ENCODE peak calls at places on chromosomes 16 and 17, in seven cellular contexts. N, I, A, K, Y, V and J are unnamed samples.

GRCh38 chr17:17888821-17889220 is 52.0 kb upstream of the SREBF1 start:
- DNase-seq in N (no peak), I (no peak), A (no peak), K (no peak), Y (peak; percentile 80), V (no peak), J (no peak)

GRCh38 chr17:79048826-79049755 is 25.1 kb downstream of the C1QTNF1 start:
- DNase-seq in N (no peak), I (peak; percentile 12), A (no peak), K (no peak), Y (no peak), V (no peak), J (no peak)

GRCh38 chr16:48542020-48542473 is 67.9 kb downstream of the N4BP1 start:
- DNase-seq in N (no peak), I (peak; percentile 57), A (no peak), K (no peak), Y (peak; percentile 48), V (no peak), J (no peak)

GRCh38 chr17:77281024-77281903 is 140.5 kb downstream of the SEC14L1 start:
- DNase-seq in N (peak; percentile 83), I (peak; percentile 84), A (no peak), K (no peak), Y (peak; percentile 91), V (no peak), J (peak; percentile 84)

GRCh38 chr16:83338941-83339340 is 468.8 kb upstream of the HSBP1 start:
- DNase-seq in N (no peak), I (no peak), A (no peak), K (no peak), Y (no peak), V (no peak), J (no peak)

GRCh38 chr17:33602981-33603380 is 309.9 kb upstream of the ASIC2 start:
- DNase-seq in N (no peak), I (no peak), A (no peak), K (no peak), Y (no peak), V (no peak), J (no peak)

GRCh38 chr17:64020068-64020766 is at the start of gene ICAM2:
- DNase-seq in N (peak; percentile 67), I (peak; percentile 70), A (no peak), K (no peak), Y (peak; percentile 52), V (no peak), J (peak; percentile 92)

GRCh38 chr17:8057691-8058114 is 18.8 kb downstream of the ALOX15B start:
- DNase-seq in N (no peak), I (no peak), A (peak; percentile 40), K (no peak), Y (peak; percentile 85), V (no peak), J (peak; percentile 76)

GRCh38 chr17:29112780-29113295 is 67.4 kb downstream of the MYO18A start:
- DNase-seq in N (no peak), I (no peak), A (no peak), K (no peak), Y (no peak), V (no peak), J (no peak)

GRCh38 chr16:66516808-66517585 is 32.9 kb downstream of the TK2 start:
- DNase-seq in N (peak; percentile 99), I (peak; percentile 96), A (peak; percentile 93), K (peak; percentile 90), Y (peak; percentile 89), V (no peak), J (peak; percentile 99)

GRCh38 chr16:68790130-68790761 is 53.1 kb upstream of the TANGO6 start:
- DNase-seq in N (peak; percentile 60), I (no peak), A (peak; percentile 76), K (peak; percentile 63), Y (no peak), V (no peak), J (no peak)

GRCh38 chr17:9256944-9257629 is 235.8 kb downstream of the NTN1 start:
- DNase-seq in N (no peak), I (peak; percentile 47), A (peak; percentile 52), K (no peak), Y (no peak), V (no peak), J (no peak)

GRCh38 chr17:73293480-73293911 is 18.3 kb downstream of the CDC42EP4 start:
- DNase-seq in N (peak; percentile 94), I (no peak), A (no peak), K (no peak), Y (no peak), V (no peak), J (no peak)

GRCh38 chr17:6857904-6858303 is 26.4 kb upstream of the TEKT1 start:
- DNase-seq in N (no peak), I (no peak), A (no peak), K (no peak), Y (no peak), V (no peak), J (no peak)

GRCh38 chr17:33049781-33050414 is 58.3 kb downstream of the SPACA3 start:
- DNase-seq in N (peak; percentile 56), I (peak; percentile 45), A (no peak), K (no peak), Y (peak; percentile 59), V (no peak), J (peak; percentile 50)

GRCh38 chr16:1469693-1470201 is 5.1 kb downstream of the CLCN7 start:
- DNase-seq in N (no peak), I (no peak), A (no peak), K (no peak), Y (no peak), V (no peak), J (no peak)

GRCh38 chr17:58391302-58391984 is 25.9 kb downstream of the RNF43 start:
- DNase-seq in N (peak; percentile 97), I (peak; percentile 81), A (no peak), K (peak; percentile 84), Y (no peak), V (no peak), J (peak; percentile 41)

GRCh38 chr17:41588126-41588810 is 1.6 kb upstream of the KRT14 start:
- DNase-seq in N (no peak), I (no peak), A (no peak), K (peak; percentile 33), Y (no peak), V (no peak), J (no peak)

GRCh38 chr17:77609553-77610517 is 348.7 kb upstream of the TNRC6C start:
- DNase-seq in N (no peak), I (no peak), A (no peak), K (no peak), Y (peak; percentile 76), V (no peak), J (peak; percentile 67)

GRCh38 chr16:31050280-31051030 is 17.1 kb downstream of the STX4 start:
- DNase-seq in N (no peak), I (no peak), A (no peak), K (no peak), Y (no peak), V (no peak), J (no peak)

GRCh38 chr17:78722101-78722761 is 59.8 kb downstream of the CYTH1 start:
- DNase-seq in N (no peak), I (no peak), A (no peak), K (no peak), Y (peak; percentile 83), V (no peak), J (peak; percentile 82)

GRCh38 chr16:89633064-89633631 is 19.7 kb downstream of the DPEP1 start:
- DNase-seq in N (no peak), I (peak; percentile 50), A (peak; percentile 55), K (no peak), Y (no peak), V (no peak), J (peak; percentile 64)

GRCh38 chr17:76716834-76717205 is 6.1 kb upstream of the MXRA7 start:
- DNase-seq in N (no peak), I (no peak), A (peak; percentile 92), K (no peak), Y (no peak), V (no peak), J (no peak)

GRCh38 chr17:57486416-57486815 is 230.1 kb downstream of the MSI2 start:
- DNase-seq in N (no peak), I (no peak), A (no peak), K (no peak), Y (no peak), V (no peak), J (no peak)

GRCh38 chr16:27749547-27749875 is 199.6 kb downstream of the KATNIP start:
- DNase-seq in N (no peak), I (peak; percentile 33), A (no peak), K (no peak), Y (no peak), V (no peak), J (no peak)

GRCh38 chr17:51091635-51092034 is 29.0 kb downstream of the SPAG9 start:
- DNase-seq in N (no peak), I (no peak), A (no peak), K (no peak), Y (no peak), V (no peak), J (no peak)

GRCh38 chr17:2089021-2089422 is 34.1 kb downstream of the HIC1 start:
- DNase-seq in N (no peak), I (no peak), A (no peak), K (no peak), Y (peak; percentile 27), V (no peak), J (no peak)

GRCh38 chr17:73797594-73798110 is 153.4 kb upstream of the SDK2 start:
- DNase-seq in N (no peak), I (no peak), A (no peak), K (no peak), Y (no peak), V (no peak), J (no peak)

GRCh38 chr16:89574681-89575246 is 794 bp upstream of the CPNE7 start:
- DNase-seq in N (no peak), I (peak; percentile 83), A (no peak), K (no peak), Y (peak; percentile 80), V (no peak), J (peak; percentile 82)

GRCh38 chr17:26774291-26775218 is 519.4 kb upstream of the WSB1 start:
- DNase-seq in N (no peak), I (no peak), A (no peak), K (no peak), Y (no peak), V (no peak), J (no peak)

GRCh38 chr17:57900991-57901743 is 51.3 kb upstream of the MRPS23 start:
- DNase-seq in N (peak; percentile 78), I (no peak), A (no peak), K (peak; percentile 81), Y (no peak), V (no peak), J (peak; percentile 49)

GRCh38 chr16:69942099-69942491 is 9.0 kb upstream of the CLEC18A start:
- DNase-seq in N (peak; percentile 66), I (no peak), A (no peak), K (no peak), Y (no peak), V (no peak), J (no peak)

GRCh38 chr17:978110-979093 is 1.2 kb downstream of the NXN start:
- DNase-seq in N (no peak), I (peak; percentile 38), A (no peak), K (no peak), Y (no peak), V (no peak), J (no peak)

GRCh38 chr16:31476305-31477219 is 4.6 kb downstream of the TGFB1I1 start:
- DNase-seq in N (peak; percentile 96), I (peak; percentile 97), A (no peak), K (no peak), Y (peak; percentile 94), V (no peak), J (peak; percentile 95)

GRCh38 chr17:83064732-83065659 is 14.4 kb upstream of the METRNL start:
- DNase-seq in N (peak; percentile 67), I (peak; percentile 78), A (no peak), K (no peak), Y (no peak), V (no peak), J (peak; percentile 56)

GRCh38 chr16:49350265-49351103 is 23.1 kb upstream of the C16orf78 start:
- DNase-seq in N (peak; percentile 75), I (peak; percentile 79), A (no peak), K (no peak), Y (peak; percentile 73), V (no peak), J (peak; percentile 70)

GRCh38 chr16:16163571-16163970 is 59.7 kb downstream of the ABCC6 start:
- DNase-seq in N (no peak), I (no peak), A (no peak), K (no peak), Y (no peak), V (no peak), J (peak; percentile 89)

GRCh38 chr16:440627-441026 is 15.2 kb downstream of the RAB11FIP3 start:
- DNase-seq in N (no peak), I (no peak), A (no peak), K (no peak), Y (no peak), V (no peak), J (no peak)